ENCODE peak calls at places on chromosomes 7 and 10, in five cellular contexts. G is mucosa of descending colon; T is right lobe of liver; S is CD8-positive, alpha-beta memory T cell; X is LNCaP clone FGC. M is an unnamed sample.

GRCh38 chr7:152108359-152108758 is 82.9 kb downstream of the GALNT11 start:
- DNase-seq in G (no peak), T (no peak), S (no peak), X (no peak), M (no peak)

GRCh38 chr10:46220187-46220586 is 66.6 kb upstream of the ANTXRL start:
- DNase-seq in G (no peak), T (no peak), S (no peak), X (no peak), M (no peak)

GRCh38 chr7:116525913-116526857 is 1.3 kb downstream of the CAV1 start:
- DNase-seq in G (peak; percentile 67), T (peak; percentile 82), S (peak; percentile 46), X (peak; percentile 13), M (peak; percentile 89)

GRCh38 chr7:50472427-50472826 is 22.3 kb upstream of the FIGNL1 start:
- DNase-seq in G (no peak), T (no peak), S (no peak), X (no peak), M (no peak)

GRCh38 chr10:29736325-29737208 is 101.8 kb upstream of the SVIL start:
- DNase-seq in G (peak; percentile 63), T (peak; percentile 79), S (no peak), X (no peak), M (peak; percentile 58)

GRCh38 chr7:71473366-71473967 is 341.5 kb downstream of the GALNT17 start:
- DNase-seq in G (no peak), T (no peak), S (no peak), X (no peak), M (no peak)

GRCh38 chr7:64183827-64184372 is 23.1 kb upstream of the ZNF735 start:
- DNase-seq in G (no peak), T (no peak), S (no peak), X (no peak), M (no peak)

GRCh38 chr10:88545359-88545758 is 37.8 kb downstream of the RNLS start:
- DNase-seq in G (no peak), T (no peak), S (no peak), X (no peak), M (no peak)

GRCh38 chr10:16950686-16951681 is 133.8 kb upstream of the RSU1 start:
- DNase-seq in G (no peak), T (no peak), S (no peak), X (no peak), M (peak; percentile 82)

GRCh38 chr10:19952103-19952502 is 135.9 kb downstream of the PLXDC2 start:
- DNase-seq in G (no peak), T (no peak), S (no peak), X (no peak), M (no peak)

GRCh38 chr7:12982178-12982577 is 294.7 kb downstream of the ARL4A start:
- DNase-seq in G (no peak), T (no peak), S (no peak), X (no peak), M (no peak)

GRCh38 chr7:132596588-132596987 is 20.3 kb upstream of the PLXNA4 start:
- DNase-seq in G (no peak), T (no peak), S (no peak), X (no peak), M (no peak)

GRCh38 chr10:119933179-119933578 is 40.6 kb downstream of the SEC23IP start:
- DNase-seq in G (no peak), T (no peak), S (no peak), X (no peak), M (peak; percentile 33)

GRCh38 chr10:48365668-48366067 is 59.2 kb downstream of the MAPK8 start:
- DNase-seq in G (no peak), T (no peak), S (no peak), X (no peak), M (no peak)

GRCh38 chr10:77877461-77878344 is 48.9 kb downstream of the DLG5 start:
- DNase-seq in G (no peak), T (no peak), S (peak; percentile 54), X (no peak), M (peak; percentile 76)

GRCh38 chr7:142391191-142391992 is 133.5 kb upstream of the PRSS58 start:
- DNase-seq in G (no peak), T (no peak), S (no peak), X (no peak), M (no peak)

GRCh38 chr10:75679546-75679945 is 248.1 kb downstream of the LRMDA start:
- DNase-seq in G (no peak), T (no peak), S (no peak), X (no peak), M (no peak)

GRCh38 chr7:80244206-80244956 is 109.8 kb downstream of the GNAI1 start:
- DNase-seq in G (no peak), T (no peak), S (no peak), X (no peak), M (no peak)

GRCh38 chr7:78769551-78770101 is 683.8 kb downstream of the MAGI2 start:
- DNase-seq in G (no peak), T (no peak), S (no peak), X (no peak), M (no peak)

GRCh38 chr7:55271069-55271468 is 94.1 kb upstream of the LANCL2 start:
- DNase-seq in G (no peak), T (no peak), S (no peak), X (no peak), M (peak; percentile 23)

GRCh38 chr7:1666251-1666778 is 3.8 kb upstream of the ELFN1 start:
- DNase-seq in G (no peak), T (no peak), S (no peak), X (no peak), M (no peak)

GRCh38 chr7:1665721-1666250 is 4.3 kb upstream of the ELFN1 start:
- DNase-seq in G (no peak), T (peak; percentile 76), S (no peak), X (no peak), M (no peak)

GRCh38 chr7:1668486-1668931 is 1.6 kb upstream of the ELFN1 start:
- DNase-seq in G (no peak), T (peak; percentile 90), S (no peak), X (no peak), M (no peak)

GRCh38 chr7:1667566-1668485 is 2.3 kb upstream of the ELFN1 start:
- DNase-seq in G (no peak), T (peak; percentile 46), S (no peak), X (no peak), M (no peak)

GRCh38 chr7:1666779-1667565 is 3.1 kb upstream of the ELFN1 start:
- DNase-seq in G (no peak), T (no peak), S (no peak), X (no peak), M (no peak)
- H3K4me3 ChIP-seq in G (no peak overlapping the region), T (peak overlapping the region; percentile 57), S (no peak overlapping the region), X (no peak overlapping the region), M (peak overlapping the region; percentile 30)

GRCh38 chr7:155647302-155647701 is 2.8 kb downstream of the RBM33 start:
- DNase-seq in G (no peak), T (no peak), S (no peak), X (no peak), M (no peak)
- H3K4me3 ChIP-seq in G (no peak overlapping the region), T (no peak overlapping the region), S (no peak overlapping the region), X (no peak overlapping the region), M (no peak overlapping the region)

GRCh38 chr10:118732253-118733194 is 22.2 kb downstream of the CACUL1 start:
- DNase-seq in G (peak; percentile 45), T (no peak), S (no peak), X (no peak), M (no peak)
- H3K4me3 ChIP-seq in G (no peak overlapping the region), T (no peak overlapping the region), S (no peak overlapping the region), X (no peak overlapping the region), M (no peak overlapping the region)

GRCh38 chr10:132021046-132021445 is 39.3 kb upstream of the BNIP3 start:
- DNase-seq in G (no peak), T (no peak), S (no peak), X (no peak), M (no peak)
- H3K4me3 ChIP-seq in G (no peak overlapping the region), T (no peak overlapping the region), S (no peak overlapping the region), X (no peak overlapping the region), M (no peak overlapping the region)

M was measured in astrocyte of the spinal cord.